ENCODE peak calls at places on chromosomes 5 and 9, in six cellular contexts. W is tibial artery, T is ovary, J is cardiac muscle cell, Z is psoas muscle, Y is progenitor cell of endocrine pancreas. U is an unnamed sample.

GRCh38 chr9:93669958-93670207 is 93.5 kb downstream of the PHF2 start:
- DNase-seq in W (peak), T (no peak), J (peak), Z (no peak), Y (no peak), U (no peak)

GRCh38 chr5:15929616-15930303 is 249.8 kb downstream of the MARCHF11 start:
- DNase-seq in W (no peak), T (no peak), J (peak), Z (no peak), Y (no peak), U (no peak)

GRCh38 chr9:6968271-6968670 is 210.5 kb downstream of the KDM4C start:
- DNase-seq in W (no peak), T (no peak), J (peak), Z (no peak), Y (no peak), U (no peak)

GRCh38 chr5:144598451-144599068 is 427.9 kb downstream of the KCTD16 start:
- DNase-seq in W (no peak), T (no peak), J (no peak), Z (no peak), Y (no peak), U (no peak)

GRCh38 chr5:172004824-172005237 is 1.6 kb downstream of the FBXW11 start:
- DNase-seq in W (no peak), T (no peak), J (peak), Z (no peak), Y (no peak), U (peak)

GRCh38 chr5:145124806-145125205 is 710.3 kb downstream of the PRELID2 start:
- DNase-seq in W (no peak), T (no peak), J (no peak), Z (no peak), Y (no peak), U (no peak)

GRCh38 chr9:18793122-18793521 is 239.9 kb downstream of the SAXO1 start:
- DNase-seq in W (no peak), T (no peak), J (no peak), Z (no peak), Y (no peak), U (no peak)

GRCh38 chr9:126496781-126497667 is 116.7 kb upstream of the LMX1B start:
- DNase-seq in W (no peak), T (no peak), J (no peak), Z (no peak), Y (no peak), U (no peak)

GRCh38 chr9:86945868-86946711 is 1.2 kb downstream of the GAS1 start:
- DNase-seq in W (peak), T (peak), J (peak), Z (peak), Y (peak), U (peak)

GRCh38 chr5:40307920-40308319 is 371.8 kb upstream of the PTGER4 start:
- DNase-seq in W (no peak), T (no peak), J (no peak), Z (no peak), Y (no peak), U (no peak)

GRCh38 chr5:103428411-103428871 is 134.1 kb downstream of the NUDT12 start:
- DNase-seq in W (no peak), T (no peak), J (peak), Z (no peak), Y (no peak), U (no peak)

GRCh38 chr9:136741885-136742568 is 713 bp downstream of the LCN10 start:
- DNase-seq in W (no peak), T (no peak), J (no peak), Z (no peak), Y (no peak), U (no peak)

GRCh38 chr9:79131876-79132377 is 439.8 kb upstream of the TLE4 start:
- DNase-seq in W (no peak), T (no peak), J (no peak), Z (no peak), Y (no peak), U (no peak)

GRCh38 chr9:22211588-22212360 is 202.7 kb upstream of the CDKN2B start:
- DNase-seq in W (no peak), T (no peak), J (peak), Z (no peak), Y (no peak), U (peak)

GRCh38 chr9:134211811-134212460 is 47.6 kb upstream of the RNU6ATAC start:
- DNase-seq in W (no peak), T (peak), J (no peak), Z (peak), Y (no peak), U (no peak)

GRCh38 chr9:79764377-79764776 is 192.6 kb downstream of the TLE4 start:
- DNase-seq in W (peak), T (peak), J (peak), Z (peak), Y (no peak), U (peak)

GRCh38 chr5:53730938-53731337 is 170.5 kb downstream of the NDUFS4 start:
- DNase-seq in W (no peak), T (no peak), J (peak), Z (no peak), Y (no peak), U (no peak)

GRCh38 chr5:68751651-68752050 is 342.2 kb upstream of the SLC30A5 start:
- DNase-seq in W (no peak), T (no peak), J (no peak), Z (no peak), Y (no peak), U (no peak)

GRCh38 chr5:59099270-59099994 is 516.6 kb downstream of the RAB3C start:
- DNase-seq in W (no peak), T (no peak), J (peak), Z (no peak), Y (no peak), U (peak)

GRCh38 chr5:104569621-104570020 is 1007.0 kb upstream of the NUDT12 start:
- DNase-seq in W (no peak), T (no peak), J (no peak), Z (no peak), Y (no peak), U (no peak)

GRCh38 chr9:130732793-130733221 is 39.2 kb downstream of the EXOSC2 start:
- DNase-seq in W (no peak), T (no peak), J (peak), Z (no peak), Y (no peak), U (peak)

GRCh38 chr5:176320577-176320976 is 41.0 kb downstream of the KIAA1191 start:
- DNase-seq in W (no peak), T (no peak), J (no peak), Z (no peak), Y (no peak), U (no peak)

GRCh38 chr9:32401471-32401870 is 17.0 kb downstream of the ACO1 start:
- DNase-seq in W (no peak), T (no peak), J (no peak), Z (no peak), Y (no peak), U (no peak)

GRCh38 chr9:32394381-32395049 is 10.1 kb downstream of the ACO1 start:
- DNase-seq in W (no peak), T (no peak), J (no peak), Z (no peak), Y (no peak), U (peak)

GRCh38 chr9:32398207-32398606 is 13.8 kb downstream of the ACO1 start:
- DNase-seq in W (no peak), T (no peak), J (no peak), Z (no peak), Y (no peak), U (no peak)

GRCh38 chr9:32399110-32399815 is 14.8 kb downstream of the ACO1 start:
- DNase-seq in W (no peak), T (no peak), J (no peak), Z (no peak), Y (no peak), U (no peak)

DNA sequence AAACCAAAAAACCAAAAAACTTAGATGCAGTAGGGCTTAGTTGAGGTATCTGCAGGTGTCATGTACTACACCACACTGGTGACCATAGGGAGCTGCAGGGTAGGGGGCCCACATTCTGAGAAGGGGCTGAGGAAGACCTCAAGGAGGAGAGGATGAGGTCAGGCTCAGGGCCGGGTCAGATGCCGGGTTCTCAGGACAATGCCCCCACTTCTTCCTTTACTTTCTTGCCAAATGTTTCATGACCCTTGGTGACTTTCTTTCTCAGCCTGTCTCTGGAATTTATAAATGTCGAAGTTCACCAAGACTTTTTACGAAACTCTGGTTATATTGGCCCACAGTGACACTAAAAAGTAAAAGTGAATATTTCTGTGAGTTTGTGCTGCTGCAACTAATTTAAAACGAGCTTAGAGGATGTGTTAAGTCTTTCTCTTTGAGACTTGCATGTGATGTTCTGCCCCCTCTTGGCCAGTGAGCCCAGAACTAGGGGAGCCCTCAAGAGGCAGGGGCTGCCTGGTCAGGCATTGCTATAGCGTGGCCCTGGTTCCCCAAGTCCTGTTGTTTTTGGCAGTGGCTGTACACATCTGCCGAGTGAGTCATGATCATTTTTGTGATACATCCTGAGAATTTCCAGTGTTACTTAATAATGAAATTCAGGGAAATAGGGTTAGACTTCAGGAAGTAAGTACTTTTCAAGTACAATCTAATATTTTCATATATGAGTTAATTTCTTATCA is 11.2 kb downstream of the ACO1 start:
- DNase-seq in W (peak), T (no peak), J (peak), Z (peak), Y (no peak), U (peak)
- TF ChIP-seq CTCF in W (no peak), T (no peak), J (peak), Z (no peak), Y (no peak), U (no peak)

DNA sequence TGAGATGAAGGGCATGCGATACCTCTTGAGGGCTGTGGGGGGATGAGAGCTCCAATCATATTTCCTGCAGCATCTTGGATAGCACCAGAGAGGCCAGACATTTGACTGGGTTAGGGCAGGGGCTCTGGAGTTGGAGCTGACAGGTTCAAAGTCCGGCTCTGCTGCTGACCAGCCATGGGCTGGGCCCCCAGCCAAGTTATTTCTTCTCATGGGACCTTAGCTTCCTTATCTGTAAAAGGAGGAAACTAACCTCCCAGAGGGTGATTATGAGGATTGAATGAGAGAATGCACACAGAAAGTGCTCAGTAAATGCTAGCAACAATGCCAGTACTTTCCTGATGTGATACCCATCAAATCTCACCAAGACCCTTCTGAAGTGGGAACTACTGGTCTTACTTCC is 65.2 kb upstream of the SLC25A51 start:
- DNase-seq in W (no peak), T (no peak), J (peak), Z (no peak), Y (no peak), U (no peak)
- TF ChIP-seq CTCF in W (no peak), T (no peak), J (peak), Z (no peak), Y (no peak), U (no peak)

GRCh38 chr9:69811329-69811989 is 9.2 kb upstream of the CFAP95 start:
- DNase-seq in W (no peak), T (no peak), J (no peak), Z (no peak), Y (no peak), U (no peak)

GRCh38 chr9:69812068-69813000 is 8.3 kb upstream of the CFAP95 start:
- DNase-seq in W (no peak), T (no peak), J (no peak), Z (no peak), Y (no peak), U (no peak)

GRCh38 chr9:69806642-69807041 is 14.0 kb upstream of the CFAP95 start:
- DNase-seq in W (no peak), T (no peak), J (no peak), Z (no peak), Y (no peak), U (no peak)

GRCh38 chr9:69805962-69806633 is 14.5 kb upstream of the CFAP95 start:
- DNase-seq in W (peak), T (no peak), J (peak), Z (no peak), Y (no peak), U (no peak)

DNA sequence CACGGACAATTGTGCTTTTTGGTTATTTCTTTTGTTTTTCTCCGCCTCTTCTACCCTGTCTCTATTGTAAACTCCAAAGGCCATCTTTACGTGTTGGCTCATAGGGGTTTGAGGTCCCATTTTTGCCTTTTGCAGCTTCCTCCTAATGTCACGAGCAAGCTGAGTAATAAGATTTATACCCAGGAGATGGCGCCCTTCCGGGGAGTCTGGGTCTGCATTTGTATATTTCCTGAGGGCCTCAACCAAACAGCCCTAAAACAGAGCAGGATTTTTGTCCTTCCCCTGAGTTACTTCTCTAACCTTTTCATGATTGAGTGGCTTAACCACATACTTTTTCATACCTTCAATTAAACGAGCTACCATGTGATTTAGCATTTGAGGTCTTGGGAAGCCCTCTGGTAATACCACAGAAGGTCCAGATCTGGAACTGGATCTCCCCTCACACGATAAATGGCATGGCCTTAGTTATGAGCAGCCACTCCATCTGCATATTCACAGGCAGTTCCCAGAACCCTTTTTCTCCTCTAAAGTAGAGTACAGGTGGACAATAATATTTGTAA is 11.2 kb upstream of the CFAP95 start:
- DNase-seq in W (no peak), T (no peak), J (peak), Z (no peak), Y (no peak), U (peak)
- TF ChIP-seq CTCF in W (no peak), T (no peak), J (peak), Z (no peak), Y (no peak), U (peak)

GRCh38 chr9:15422355-15423327 is at the start of gene SNAPC3:
- DNase-seq in W (peak), T (peak), J (peak), Z (peak), Y (peak), U (peak)

GRCh38 chr9:15420796-15421195 is 1.9 kb upstream of the SNAPC3 start:
- DNase-seq in W (no peak), T (no peak), J (no peak), Z (no peak), Y (no peak), U (no peak)

GRCh38 chr9:15421532-15421931 is 1.1 kb upstream of the SNAPC3 start:
- DNase-seq in W (no peak), T (no peak), J (no peak), Z (no peak), Y (no peak), U (no peak)

GRCh38 chr9:15426019-15426418 is 3.3 kb downstream of the SNAPC3 start:
- DNase-seq in W (no peak), T (no peak), J (no peak), Z (no peak), Y (no peak), U (no peak)

GRCh38 chr9:15423328-15423985 is 781 bp downstream of the SNAPC3 start:
- DNase-seq in W (no peak), T (no peak), J (peak), Z (no peak), Y (no peak), U (peak)
- TF ChIP-seq CTCF in W (no peak), T (no peak), J (peak), Z (no peak), Y (peak), U (no peak)

GRCh38 chr9:13241283-13241682 is 38.2 kb downstream of the MPDZ start:
- DNase-seq in W (no peak), T (no peak), J (no peak), Z (no peak), Y (no peak), U (no peak)
- TF ChIP-seq CTCF in W (no peak), T (no peak), J (no peak), Z (no peak), Y (no peak), U (no peak)

GRCh38 chr5:173970878-173971650 is 17.9 kb upstream of the C5orf47 start:
- DNase-seq in W (no peak), T (no peak), J (no peak), Z (no peak), Y (no peak), U (no peak)
- TF ChIP-seq CTCF in W (no peak), T (no peak), J (no peak), Z (no peak), Y (no peak), U (no peak)

GRCh38 chr5:44361626-44362002 is 27.6 kb downstream of the FGF10 start:
- DNase-seq in W (no peak), T (no peak), J (no peak), Z (no peak), Y (no peak), U (no peak)

GRCh38 chr5:44364097-44364496 is 25.1 kb downstream of the FGF10 start:
- DNase-seq in W (no peak), T (no peak), J (no peak), Z (no peak), Y (no peak), U (no peak)

GRCh38 chr5:44360919-44361625 is 28.1 kb downstream of the FGF10 start:
- DNase-seq in W (no peak), T (no peak), J (no peak), Z (no peak), Y (no peak), U (no peak)

DNA sequence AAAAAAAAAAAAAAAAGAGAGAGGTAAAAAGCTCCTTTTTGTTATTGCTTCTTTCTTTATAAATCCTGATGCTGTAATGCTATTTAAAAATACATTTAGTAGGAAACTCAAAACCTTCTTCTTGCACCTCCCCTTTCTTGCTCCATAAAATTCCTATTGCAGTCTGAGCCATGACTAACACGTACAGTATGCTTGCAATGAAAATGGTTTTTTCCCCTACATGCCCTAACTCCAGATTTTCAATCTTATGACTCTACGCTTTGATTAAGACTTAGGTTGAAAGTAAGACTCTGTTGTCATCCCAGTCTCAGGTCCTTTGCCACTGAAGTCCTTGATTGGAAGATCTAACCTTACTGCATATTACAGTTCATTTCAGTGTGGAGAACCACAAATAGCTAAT is 23.9 kb downstream of the FGF10 start:
- DNase-seq in W (no peak), T (no peak), J (peak), Z (no peak), Y (no peak), U (peak)
- TF ChIP-seq CTCF in W (no peak), T (no peak), J (no peak), Z (no peak), Y (no peak), U (no peak)

GRCh38 chr5:6712582-6713273 is 504 bp upstream of the TENT4A start:
- DNase-seq in W (peak), T (peak), J (peak), Z (peak), Y (peak), U (peak)
- TF ChIP-seq CTCF in W (no peak), T (no peak), J (peak), Z (no peak), Y (no peak), U (peak)

GRCh38 chr9:99237356-99237755 is 15.3 kb downstream of the SEC61B start:
- DNase-seq in W (no peak), T (no peak), J (no peak), Z (no peak), Y (no peak), U (no peak)

GRCh38 chr9:99239341-99240055 is 17.4 kb downstream of the SEC61B start:
- DNase-seq in W (no peak), T (no peak), J (peak), Z (no peak), Y (no peak), U (no peak)

GRCh38 chr9:99244300-99245260 is 22.5 kb downstream of the SEC61B start:
- DNase-seq in W (no peak), T (no peak), J (no peak), Z (no peak), Y (no peak), U (no peak)

GRCh38 chr9:99238331-99238730 is 16.2 kb downstream of the SEC61B start:
- DNase-seq in W (no peak), T (no peak), J (no peak), Z (no peak), Y (no peak), U (no peak)

GRCh38 chr9:99241106-99241505 is 19.0 kb downstream of the SEC61B start:
- DNase-seq in W (no peak), T (no peak), J (no peak), Z (no peak), Y (no peak), U (no peak)
- TF ChIP-seq CTCF in W (no peak), T (no peak), J (no peak), Z (no peak), Y (no peak), U (no peak)

GRCh38 chr5:110790673-110791072 is 51.9 kb downstream of the SLC25A46 start:
- DNase-seq in W (no peak), T (no peak), J (peak), Z (no peak), Y (no peak), U (peak)
- TF ChIP-seq CTCF in W (peak), T (no peak), J (peak), Z (no peak), Y (no peak), U (peak)